ENCODE peak calls at places on chromosomes 5 and 9, in six cellular contexts. One of them, this sample, is unnamed.
A peak's percentile ranks its signal among the peaks of the same experiment; 100 is the strongest.

GRCh38 chr5:127203818-127204217 is 86.8 kb upstream of the MEGF10 start:
- DNase-seq in trophoblast cell: no peak
- DNase-seq in neuronal stem cell: no peak
- DNase-seq in IMR-90: peak; percentile 39
- DNase-seq in H1: no peak
- DNase-seq in mesenchymal stem cell: peak; percentile 36
- DNase-seq in this sample: no peak

GRCh38 chr9:96139592-96140251 is 162.3 kb downstream of the HSD17B3 start:
- DNase-seq in trophoblast cell: peak; percentile 3
- DNase-seq in H1: no peak
- DNase-seq in neuronal stem cell: no peak
- DNase-seq in IMR-90: peak; percentile 95
- DNase-seq in mesenchymal stem cell: peak; percentile 94
- DNase-seq in this sample: no peak

GRCh38 chr9:101367323-101367722 is 17.5 kb downstream of the BAAT start:
- DNase-seq in IMR-90: no peak
- DNase-seq in mesenchymal stem cell: no peak
- DNase-seq in H1: no peak
- DNase-seq in trophoblast cell: no peak
- DNase-seq in neuronal stem cell: no peak
- DNase-seq in this sample: no peak

GRCh38 chr5:73199671-73200070 is 26.7 kb downstream of the TMEM174 start:
- DNase-seq in neuronal stem cell: no peak
- DNase-seq in mesenchymal stem cell: no peak
- DNase-seq in H1: no peak
- DNase-seq in trophoblast cell: no peak
- DNase-seq in IMR-90: no peak
- DNase-seq in this sample: no peak

GRCh38 chr5:131749138-131749537 is 47.7 kb downstream of the FNIP1 start:
- DNase-seq in mesenchymal stem cell: peak; percentile 32
- DNase-seq in H1: no peak
- DNase-seq in neuronal stem cell: no peak
- DNase-seq in IMR-90: peak; percentile 86
- DNase-seq in trophoblast cell: no peak
- DNase-seq in this sample: no peak

GRCh38 chr5:9722826-9723225 is 92.7 kb upstream of the TAS2R1 start:
- DNase-seq in H1: no peak
- DNase-seq in trophoblast cell: no peak
- DNase-seq in IMR-90: no peak
- DNase-seq in mesenchymal stem cell: no peak
- DNase-seq in neuronal stem cell: no peak
- DNase-seq in this sample: no peak

GRCh38 chr9:71675857-71676165 is 92.5 kb downstream of the CEMIP2 start:
- DNase-seq in IMR-90: no peak
- DNase-seq in trophoblast cell: no peak
- DNase-seq in H1: no peak
- DNase-seq in neuronal stem cell: no peak
- DNase-seq in mesenchymal stem cell: no peak
- DNase-seq in this sample: no peak

GRCh38 chr9:29038332-29038731 is 1465.1 kb upstream of the C9orf72 start:
- DNase-seq in trophoblast cell: no peak
- DNase-seq in mesenchymal stem cell: no peak
- DNase-seq in IMR-90: no peak
- DNase-seq in H1: no peak
- DNase-seq in neuronal stem cell: no peak
- DNase-seq in this sample: no peak

GRCh38 chr5:180209137-180209581 is at the start of gene RASGEF1C:
- DNase-seq in IMR-90: peak; percentile 47
- DNase-seq in neuronal stem cell: peak; percentile 75
- DNase-seq in mesenchymal stem cell: peak; percentile 59
- DNase-seq in trophoblast cell: peak; percentile 66
- DNase-seq in H1: no peak
- DNase-seq in this sample: peak; percentile 63

GRCh38 chr9:33924978-33925797 is 108.2 kb downstream of the UBE2R2 start:
- DNase-seq in mesenchymal stem cell: peak; percentile 59
- DNase-seq in neuronal stem cell: peak; percentile 58
- DNase-seq in IMR-90: peak; percentile 54
- DNase-seq in trophoblast cell: peak; percentile 30
- DNase-seq in H1: peak; percentile 29
- DNase-seq in this sample: peak; percentile 81

GRCh38 chr9:134483361-134484184 is 157.3 kb downstream of the RXRA start:
- DNase-seq in mesenchymal stem cell: no peak
- DNase-seq in H1: no peak
- DNase-seq in neuronal stem cell: no peak
- DNase-seq in IMR-90: no peak
- DNase-seq in trophoblast cell: no peak
- DNase-seq in this sample: no peak

GRCh38 chr5:146041180-146041789 is 64.1 kb downstream of the PLAC8L1 start:
- DNase-seq in trophoblast cell: no peak
- DNase-seq in IMR-90: no peak
- DNase-seq in H1: no peak
- DNase-seq in mesenchymal stem cell: peak; percentile 9
- DNase-seq in neuronal stem cell: no peak
- DNase-seq in this sample: peak; percentile 37

GRCh38 chr5:172641359-172642045 is 439 bp downstream of the NEURL1B start:
- DNase-seq in neuronal stem cell: peak; percentile 51
- DNase-seq in trophoblast cell: no peak
- DNase-seq in mesenchymal stem cell: peak; percentile 28
- DNase-seq in H1: no peak
- DNase-seq in IMR-90: no peak
- DNase-seq in this sample: no peak

GRCh38 chr5:103120607-103121200 is 603 bp downstream of the PPIP5K2 start:
- DNase-seq in H1: no peak
- DNase-seq in mesenchymal stem cell: peak; percentile 38
- DNase-seq in IMR-90: peak; percentile 6
- DNase-seq in neuronal stem cell: no peak
- DNase-seq in trophoblast cell: no peak
- DNase-seq in this sample: peak; percentile 33

GRCh38 chr9:78005231-78006002 is 26.2 kb downstream of the GNAQ start:
- DNase-seq in H1: no peak
- DNase-seq in mesenchymal stem cell: no peak
- DNase-seq in IMR-90: no peak
- DNase-seq in trophoblast cell: peak; percentile 33
- DNase-seq in neuronal stem cell: no peak
- DNase-seq in this sample: no peak

DNA sequence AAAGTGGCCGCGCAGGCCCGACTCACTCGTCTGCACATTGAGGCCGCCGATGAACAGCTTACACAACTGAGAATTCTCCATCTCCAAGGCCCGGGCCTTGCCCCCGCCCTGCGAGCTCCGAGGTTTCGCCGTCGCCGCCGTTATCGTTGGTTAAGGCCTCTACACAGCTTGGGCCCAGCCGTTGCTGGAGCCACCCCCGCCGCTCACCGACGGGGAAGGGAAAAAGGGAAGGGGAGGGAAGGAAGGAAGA is 252 bp downstream of the HNRNPA0 start:
- DNase-seq in neuronal stem cell: no peak
- DNase-seq in IMR-90: no peak
- DNase-seq in mesenchymal stem cell: no peak
- DNase-seq in H1: no peak
- DNase-seq in trophoblast cell: no peak
- DNase-seq in this sample: no peak
- H3K4ac ChIP-seq in neuronal stem cell: peak overlapping the region; percentile 14
- H3K4ac ChIP-seq in IMR-90: peak overlapping the region; percentile 81
- H3K4ac ChIP-seq in mesenchymal stem cell: peak overlapping the region; percentile 79
- H3K4ac ChIP-seq in H1: peak overlapping the region; percentile 98
- H3K4ac ChIP-seq in trophoblast cell: peak overlapping the region; percentile 99
- H3K4ac ChIP-seq in this sample: peak overlapping the region; percentile 89

GRCh38 chr9:136720887-136721338 is 8.5 kb downstream of the DIPK1B start:
- DNase-seq in trophoblast cell: no peak
- DNase-seq in IMR-90: no peak
- DNase-seq in neuronal stem cell: no peak
- DNase-seq in H1: no peak
- DNase-seq in mesenchymal stem cell: no peak
- DNase-seq in this sample: no peak

GRCh38 chr9:136723362-136723976 is 11.1 kb downstream of the DIPK1B start:
- DNase-seq in H1: no peak
- DNase-seq in trophoblast cell: no peak
- DNase-seq in IMR-90: no peak
- DNase-seq in neuronal stem cell: no peak
- DNase-seq in mesenchymal stem cell: no peak
- DNase-seq in this sample: no peak

GRCh38 chr9:136722969-136723356 is 10.6 kb downstream of the DIPK1B start:
- DNase-seq in H1: no peak
- DNase-seq in mesenchymal stem cell: no peak
- DNase-seq in trophoblast cell: no peak
- DNase-seq in neuronal stem cell: no peak
- DNase-seq in IMR-90: no peak
- DNase-seq in this sample: no peak

GRCh38 chr9:136721339-136722092 is 9.1 kb downstream of the DIPK1B start:
- DNase-seq in neuronal stem cell: no peak
- DNase-seq in H1: no peak
- DNase-seq in trophoblast cell: no peak
- DNase-seq in IMR-90: peak; percentile 80
- DNase-seq in mesenchymal stem cell: peak; percentile 55
- DNase-seq in this sample: no peak

GRCh38 chr9:136722093-136722968 is 10.0 kb downstream of the DIPK1B start:
- DNase-seq in trophoblast cell: no peak
- DNase-seq in mesenchymal stem cell: no peak
- DNase-seq in neuronal stem cell: no peak
- DNase-seq in IMR-90: no peak
- DNase-seq in H1: no peak
- DNase-seq in this sample: no peak
- H3K36me3 ChIP-seq in trophoblast cell: peaks cover 61% of the 10 kb centered on the region
- H3K36me3 ChIP-seq in mesenchymal stem cell: peaks cover 50% of the 10 kb centered on the region
- H3K36me3 ChIP-seq in neuronal stem cell: peaks cover 43% of the 10 kb centered on the region
- H3K36me3 ChIP-seq in IMR-90: peaks cover 51% of the 10 kb centered on the region
- H3K36me3 ChIP-seq in H1: peaks cover 31% of the 10 kb centered on the region
- H3K36me3 ChIP-seq in this sample: peaks cover 14% of the 10 kb centered on the region

DNA sequence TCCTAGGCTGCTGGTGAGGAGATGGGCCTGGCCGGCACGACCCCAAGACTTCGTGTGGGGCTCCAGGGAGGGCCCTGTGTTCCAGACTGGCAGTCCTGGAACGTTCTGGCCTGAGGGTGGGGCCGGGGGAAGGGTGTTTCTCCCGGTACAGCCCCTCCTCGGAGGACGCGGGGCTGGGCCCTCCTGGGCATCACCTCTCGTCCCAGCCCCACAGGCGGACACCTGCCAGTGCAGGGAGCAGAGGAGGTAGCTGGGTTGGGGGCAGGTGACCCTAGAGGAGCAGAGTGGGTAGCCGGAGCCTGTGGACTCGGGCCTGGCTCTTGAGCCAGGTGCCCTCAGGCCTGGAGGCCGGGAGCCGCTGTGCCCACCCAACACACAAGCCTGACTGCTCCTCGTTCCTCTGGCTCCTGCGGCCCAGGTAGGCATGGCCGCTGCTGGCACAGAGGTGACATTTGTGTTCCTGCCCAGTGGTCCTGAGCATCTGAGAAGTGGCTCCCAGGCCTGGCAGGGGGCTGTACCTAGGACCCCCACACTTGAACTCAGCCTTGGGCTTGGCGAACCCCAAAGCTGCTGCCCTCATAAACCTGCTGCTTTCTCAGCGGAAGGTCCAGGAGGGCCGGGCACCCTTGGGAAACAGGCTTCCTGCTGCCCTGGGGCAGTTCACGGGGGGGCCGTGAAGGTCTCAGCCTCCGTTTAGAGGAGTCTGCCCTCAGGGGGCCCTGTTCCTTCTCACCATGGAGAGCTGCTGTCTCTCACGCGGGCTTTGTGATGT is 817 bp downstream of the SLC6A19 start:
- DNase-seq in mesenchymal stem cell: no peak
- DNase-seq in IMR-90: no peak
- DNase-seq in trophoblast cell: no peak
- DNase-seq in H1: no peak
- DNase-seq in neuronal stem cell: no peak
- DNase-seq in this sample: no peak
- H3K4ac ChIP-seq in mesenchymal stem cell: no peak overlapping the region
- H3K4ac ChIP-seq in IMR-90: no peak overlapping the region
- H3K4ac ChIP-seq in trophoblast cell: no peak overlapping the region
- H3K4ac ChIP-seq in H1: no peak overlapping the region
- H3K4ac ChIP-seq in neuronal stem cell: no peak overlapping the region
- H3K4ac ChIP-seq in this sample: no peak overlapping the region

GRCh38 chr9:23044549-23044948 is 597.9 kb downstream of the DMRTA1 start:
- DNase-seq in IMR-90: peak; percentile 26
- DNase-seq in trophoblast cell: no peak
- DNase-seq in H1: no peak
- DNase-seq in neuronal stem cell: no peak
- DNase-seq in mesenchymal stem cell: peak; percentile 11
- DNase-seq in this sample: no peak

DNA sequence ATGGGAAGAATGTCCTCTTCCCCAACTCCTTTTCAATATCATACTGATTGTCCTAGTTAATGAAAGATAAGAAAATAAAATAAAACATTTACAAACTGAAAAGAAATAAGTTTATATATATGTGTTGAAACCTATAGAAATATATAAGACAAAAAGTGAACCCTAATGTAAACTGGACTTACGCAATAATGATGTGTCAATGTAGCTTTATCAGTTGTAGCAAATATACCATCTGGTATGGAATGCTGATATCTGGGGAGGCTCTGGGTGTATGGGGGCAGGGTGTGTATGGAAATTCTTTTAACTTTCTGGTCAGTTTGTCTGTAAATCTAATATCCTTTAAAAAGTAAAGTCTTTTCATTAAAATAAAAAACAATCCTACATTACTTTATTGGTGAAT is 603.9 kb downstream of the DMRTA1 start:
- DNase-seq in trophoblast cell: no peak
- DNase-seq in mesenchymal stem cell: no peak
- DNase-seq in neuronal stem cell: no peak
- DNase-seq in H1: no peak
- DNase-seq in IMR-90: no peak
- DNase-seq in this sample: no peak
- H3K36me3 ChIP-seq in trophoblast cell: no peaks in the 10 kb centered on the region
- H3K36me3 ChIP-seq in mesenchymal stem cell: no peaks in the 10 kb centered on the region
- H3K36me3 ChIP-seq in neuronal stem cell: no peaks in the 10 kb centered on the region
- H3K36me3 ChIP-seq in H1: no peaks in the 10 kb centered on the region
- H3K36me3 ChIP-seq in IMR-90: no peaks in the 10 kb centered on the region
- H3K36me3 ChIP-seq in this sample: no peaks in the 10 kb centered on the region

DNA sequence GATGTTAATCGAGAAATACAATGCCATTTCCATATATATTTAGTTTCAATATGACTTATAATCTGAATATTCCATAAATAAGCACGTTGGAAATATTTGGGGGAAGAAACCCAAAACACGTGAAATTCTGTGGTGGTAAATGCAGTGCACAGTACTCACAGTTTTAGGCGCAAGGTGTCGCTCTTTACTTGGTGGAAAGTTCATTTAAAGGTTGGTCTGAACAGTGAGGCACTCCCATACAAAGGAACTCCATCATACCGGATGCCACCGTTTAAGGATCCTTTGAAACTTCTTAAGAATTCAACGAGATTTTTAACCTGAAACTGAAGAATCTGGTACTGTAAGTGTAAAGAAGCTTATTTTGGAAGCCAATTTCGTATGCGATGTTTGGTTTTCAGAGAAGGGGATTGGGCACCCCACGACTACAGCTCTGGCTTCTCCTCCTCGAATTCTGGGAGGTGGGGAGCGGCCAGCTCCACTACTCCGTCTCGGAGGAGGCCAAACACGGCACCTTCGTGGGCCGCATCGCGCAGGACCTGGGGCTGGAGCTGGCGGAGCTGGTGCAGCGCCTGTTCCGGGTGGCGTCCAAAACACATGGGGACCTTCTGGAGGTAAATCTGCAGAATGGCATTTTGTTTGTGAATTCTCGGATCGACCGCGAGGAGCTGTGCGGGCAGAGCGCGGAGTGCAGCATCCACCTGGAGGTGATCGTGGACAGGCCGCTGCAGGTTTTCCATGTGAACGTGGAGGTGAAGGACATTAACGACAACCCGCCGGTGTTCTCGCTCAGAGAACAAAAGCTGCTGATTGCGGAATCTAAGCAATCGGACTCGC is at the start of gene PCDHA11:
- DNase-seq in trophoblast cell: no peak
- DNase-seq in mesenchymal stem cell: no peak
- DNase-seq in IMR-90: no peak
- DNase-seq in H1: no peak
- DNase-seq in neuronal stem cell: peak; percentile 42
- DNase-seq in this sample: peak; percentile 84
- H3K4ac ChIP-seq in trophoblast cell: no peak within 1 kb of the TSS
- H3K4ac ChIP-seq in mesenchymal stem cell: no peak within 1 kb of the TSS
- H3K4ac ChIP-seq in IMR-90: no peak within 1 kb of the TSS
- H3K4ac ChIP-seq in H1: no peak within 1 kb of the TSS
- H3K4ac ChIP-seq in neuronal stem cell: no peak within 1 kb of the TSS
- H3K4ac ChIP-seq in this sample: no peak within 1 kb of the TSS